ENCODE peak calls at places on chromosomes 3 and 15, in six cellular contexts. P, X, N, R, Z and O are unnamed samples. For H3K4me1, the result is how much of the 10 kb centered on the place peaks cover.

GRCh38 chr3:123383101-123384053 is 65.5 kb downstream of the ADCY5 start:
- DNase-seq in P (no peak), X (peak), N (no peak), R (peak), Z (no peak), O (no peak)

GRCh38 chr3:56118968-56119367 is 349.3 kb downstream of the ERC2 start:
- DNase-seq in P (no peak), X (no peak), N (no peak), R (no peak), Z (no peak), O (no peak)

GRCh38 chr3:48301020-48301813 is 32.2 kb downstream of the SPINK8 start:
- DNase-seq in P (peak), X (peak), N (peak), R (peak), Z (peak), O (peak)

GRCh38 chr3:55626284-55626675 is 139.2 kb upstream of the WNT5A start:
- DNase-seq in P (no peak), X (no peak), N (no peak), R (no peak), Z (no peak), O (no peak)

GRCh38 chr15:57196865-57197264 is 179.4 kb upstream of the CGNL1 start:
- DNase-seq in P (no peak), X (no peak), N (no peak), R (no peak), Z (no peak), O (no peak)

GRCh38 chr3:185995352-185995751 is 57.5 kb upstream of the TRA2B start:
- DNase-seq in P (no peak), X (no peak), N (peak), R (no peak), Z (no peak), O (no peak)

GRCh38 chr15:36798366-36798765 is 218.9 kb downstream of the CDIN1 start:
- DNase-seq in P (no peak), X (no peak), N (no peak), R (no peak), Z (no peak), O (no peak)

GRCh38 chr15:39624806-39625205 is 43.9 kb downstream of the THBS1 start:
- DNase-seq in P (no peak), X (peak), N (peak), R (peak), Z (peak), O (peak)

GRCh38 chr15:89164712-89165211 is 56.6 kb downstream of the RLBP1 start:
- DNase-seq in P (no peak), X (no peak), N (peak), R (no peak), Z (no peak), O (no peak)

GRCh38 chr3:114660124-114660523 is 366.3 kb downstream of the TIGIT start:
- DNase-seq in P (no peak), X (peak), N (no peak), R (peak), Z (peak), O (no peak)

GRCh38 chr15:101371081-101371480 is 76.0 kb upstream of the SNRPA1 start:
- DNase-seq in P (no peak), X (no peak), N (no peak), R (no peak), Z (no peak), O (no peak)

GRCh38 chr3:127407026-127407939 is 119.4 kb upstream of the PRR20G start:
- DNase-seq in P (no peak), X (peak), N (no peak), R (peak), Z (no peak), O (peak)

GRCh38 chr15:29128671-29129070 is 141.0 kb downstream of the NSMCE3 start:
- DNase-seq in P (no peak), X (no peak), N (no peak), R (no peak), Z (no peak), O (peak)

GRCh38 chr3:153038779-153039178 is 123.2 kb upstream of the RAP2B start:
- DNase-seq in P (no peak), X (no peak), N (no peak), R (no peak), Z (no peak), O (no peak)

GRCh38 chr3:56087460-56087859 is 380.8 kb downstream of the ERC2 start:
- DNase-seq in P (no peak), X (no peak), N (no peak), R (no peak), Z (no peak), O (no peak)

GRCh38 chr15:63752075-63752684 is 81.6 kb downstream of the HERC1 start:
- DNase-seq in P (peak), X (no peak), N (peak), R (no peak), Z (peak), O (no peak)

GRCh38 chr3:8458235-8458634 is 43.4 kb upstream of the LMCD1 start:
- DNase-seq in P (no peak), X (no peak), N (no peak), R (no peak), Z (no peak), O (no peak)

GRCh38 chr15:27743078-27743477 is 356.0 kb downstream of the OCA2 start:
- DNase-seq in P (no peak), X (no peak), N (no peak), R (no peak), Z (no peak), O (no peak)

GRCh38 chr3:38157562-38157961 is 7.8 kb upstream of the OXSR1 start:
- DNase-seq in P (no peak), X (no peak), N (no peak), R (no peak), Z (peak), O (no peak)

GRCh38 chr15:65409284-65409631 is 13.5 kb downstream of the IGDCC4 start:
- DNase-seq in P (no peak), X (no peak), N (no peak), R (no peak), Z (no peak), O (no peak)

GRCh38 chr3:116966649-116967048 is 257.1 kb downstream of the TUSC7 start:
- DNase-seq in P (no peak), X (no peak), N (no peak), R (no peak), Z (no peak), O (no peak)

GRCh38 chr3:123750659-123751420 is 133.3 kb downstream of the MYLK start:
- DNase-seq in P (peak), X (no peak), N (no peak), R (no peak), Z (no peak), O (no peak)

GRCh38 chr15:38029741-38030140 is 95.3 kb downstream of the TMCO5A start:
- DNase-seq in P (no peak), X (no peak), N (no peak), R (no peak), Z (no peak), O (no peak)

GRCh38 chr15:36791849-36792618 is 212.6 kb downstream of the CDIN1 start:
- DNase-seq in P (no peak), X (peak), N (no peak), R (no peak), Z (no peak), O (no peak)

GRCh38 chr3:44042772-44043171 is 198.9 kb upstream of the TOPAZ1 start:
- DNase-seq in P (no peak), X (no peak), N (no peak), R (no peak), Z (no peak), O (no peak)

GRCh38 chr3:169966951-169967915 is 626 bp downstream of the SEC62 start:
- DNase-seq in P (no peak), X (peak), N (peak), R (no peak), Z (peak), O (no peak)
- TF ChIP-seq POLR2A in P (no peak), X (no peak), N (no peak), R (no peak), Z (no peak), O (no peak)

GRCh38 chr3:147589016-147589415 is 179.9 kb downstream of the ZIC1 start:
- DNase-seq in P (no peak), X (no peak), N (no peak), R (no peak), Z (no peak), O (no peak)
- H3K4me1 ChIP-seq in P (under half), X (under half), N (under half), R (under half), Z (under half), O (under half)

GRCh38 chr3:129575987-129576364 is 30.5 kb downstream of the PLXND1 start:
- DNase-seq in P (no peak), X (no peak), N (no peak), R (no peak), Z (no peak), O (no peak)
- TF ChIP-seq POLR2A in P (no peak), X (no peak), N (no peak), R (no peak), Z (no peak), O (no peak)

GRCh38 chr3:16476636-16477035 is 36.9 kb downstream of the RFTN1 start:
- DNase-seq in P (no peak), X (no peak), N (no peak), R (no peak), Z (no peak), O (no peak)

GRCh38 chr3:16474920-16475319 is 38.6 kb downstream of the RFTN1 start:
- DNase-seq in P (no peak), X (no peak), N (no peak), R (no peak), Z (no peak), O (no peak)

GRCh38 chr3:16475766-16476165 is 37.7 kb downstream of the RFTN1 start:
- DNase-seq in P (no peak), X (no peak), N (no peak), R (no peak), Z (no peak), O (no peak)

GRCh38 chr3:16472593-16472992 is 40.9 kb downstream of the RFTN1 start:
- DNase-seq in P (no peak), X (no peak), N (no peak), R (no peak), Z (no peak), O (no peak)

DNA sequence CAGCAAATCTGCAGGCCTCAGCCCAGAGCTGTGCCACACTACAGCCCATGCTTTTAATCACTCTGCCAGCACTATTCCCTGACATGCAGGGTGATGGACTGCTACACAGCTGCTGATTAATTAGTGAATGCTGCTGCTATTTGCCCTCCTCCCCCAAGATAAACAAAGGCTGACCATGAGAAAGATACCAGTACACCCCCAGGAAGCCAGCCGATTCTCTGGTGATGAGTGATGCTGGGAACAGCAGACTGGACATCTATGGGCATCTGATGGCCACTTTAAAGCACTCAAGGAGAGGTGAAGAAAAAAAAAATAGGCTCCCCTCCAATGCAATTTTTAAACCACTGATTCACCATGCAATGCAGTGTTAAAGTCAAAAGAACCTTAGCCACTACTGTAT is 39.2 kb downstream of the RFTN1 start:
- DNase-seq in P (no peak), X (no peak), N (no peak), R (no peak), Z (no peak), O (no peak)
- H3K4me1 ChIP-seq in P (under half), X (under half), N (under half), R (under half), Z (under half), O (under half)

GRCh38 chr3:108089544-108089943 is 1.3 kb downstream of the CD47 start:
- DNase-seq in P (no peak), X (no peak), N (no peak), R (no peak), Z (no peak), O (no peak)

GRCh38 chr3:108090066-108090700 is 648 bp downstream of the CD47 start:
- DNase-seq in P (no peak), X (no peak), N (peak), R (no peak), Z (no peak), O (no peak)

GRCh38 chr3:108092556-108092955 is 1.7 kb upstream of the CD47 start:
- DNase-seq in P (no peak), X (no peak), N (no peak), R (no peak), Z (no peak), O (no peak)

GRCh38 chr3:108091498-108092259 is 848 bp upstream of the CD47 start:
- DNase-seq in P (no peak), X (peak), N (no peak), R (peak), Z (peak), O (no peak)

DNA sequence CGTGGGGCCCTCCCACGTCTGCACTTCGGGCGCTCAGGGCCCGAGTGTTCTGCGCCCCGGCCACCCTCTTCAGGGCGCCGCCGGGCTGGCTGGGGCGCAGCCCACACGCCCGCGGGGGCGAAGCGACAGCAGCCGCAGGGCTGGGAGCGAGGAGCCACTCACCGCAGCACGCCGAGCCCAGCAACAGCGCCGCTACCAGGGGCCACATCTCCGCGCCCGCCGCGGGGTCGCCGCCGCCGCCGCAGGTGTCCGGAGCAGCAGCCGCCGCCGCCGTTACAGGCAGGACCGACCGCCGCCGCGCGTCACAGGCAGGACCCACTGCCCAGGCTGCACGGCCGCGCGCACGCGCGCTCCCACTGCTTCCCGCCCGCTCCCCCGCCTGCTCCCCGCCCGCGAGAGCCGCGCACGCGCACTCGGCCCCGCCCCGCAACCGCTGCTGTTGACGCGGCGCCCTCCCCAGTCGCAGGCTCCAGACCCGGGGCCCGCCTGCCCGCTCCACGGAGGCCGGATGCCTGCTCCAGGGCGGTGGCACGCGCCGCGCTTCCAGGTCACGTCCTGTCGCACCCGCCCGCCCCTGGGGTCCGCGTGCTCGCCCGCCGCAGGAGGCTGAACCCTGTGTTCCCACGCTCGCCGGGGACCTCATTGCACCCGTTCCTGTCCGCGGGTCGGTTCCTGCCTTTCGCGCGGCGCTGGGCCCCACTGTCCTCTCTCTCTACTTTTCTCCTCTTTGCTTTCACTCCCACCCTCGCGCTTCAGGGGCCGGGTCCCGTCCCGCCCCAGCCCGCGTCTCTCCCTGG is at the start of gene CD47:
- DNase-seq in P (peak), X (peak), N (peak), R (peak), Z (peak), O (peak)
- TF ChIP-seq POLR2A in P (peak), X (peak), N (peak), R (peak), Z (peak), O (no peak)

DNA sequence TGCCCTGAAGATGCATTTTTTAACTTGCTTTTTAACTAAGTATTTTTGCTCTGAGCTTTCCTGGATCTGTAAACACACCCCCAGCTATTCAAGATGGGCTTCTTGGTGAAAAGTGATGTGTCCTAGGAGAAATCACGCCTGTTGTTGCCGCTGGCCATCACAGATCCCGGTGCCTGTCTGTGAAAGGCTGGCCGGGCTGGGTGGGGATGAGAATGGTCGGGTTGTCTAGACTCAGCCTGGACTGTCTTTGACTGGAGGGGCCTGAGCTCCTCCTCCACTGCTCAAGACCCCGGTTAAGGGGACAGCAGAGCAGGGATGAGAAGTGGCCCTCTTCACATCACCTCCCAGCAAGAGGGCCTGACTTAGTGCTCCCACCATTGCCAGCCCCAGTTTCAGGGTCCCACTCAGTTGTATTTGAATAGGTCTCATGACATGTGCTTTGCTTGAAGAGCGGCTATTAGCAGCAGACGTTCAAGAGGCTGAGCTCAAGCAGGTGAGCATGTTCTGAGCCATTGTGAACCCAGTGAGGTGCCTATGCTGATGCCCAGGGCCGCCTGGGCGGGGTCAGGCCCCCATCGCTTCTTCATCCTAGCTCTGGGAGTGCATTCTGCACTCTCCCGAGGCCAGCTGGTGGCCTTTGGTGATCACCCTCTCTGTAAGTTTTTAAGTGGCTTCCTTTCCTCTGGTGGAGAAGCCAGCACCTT is 79.9 kb downstream of the IGF1R start:
- DNase-seq in P (no peak), X (no peak), N (no peak), R (no peak), Z (peak), O (no peak)
- H3K4me1 ChIP-seq in P (under half), X (half or more), N (under half), R (under half), Z (under half), O (under half)

DNA sequence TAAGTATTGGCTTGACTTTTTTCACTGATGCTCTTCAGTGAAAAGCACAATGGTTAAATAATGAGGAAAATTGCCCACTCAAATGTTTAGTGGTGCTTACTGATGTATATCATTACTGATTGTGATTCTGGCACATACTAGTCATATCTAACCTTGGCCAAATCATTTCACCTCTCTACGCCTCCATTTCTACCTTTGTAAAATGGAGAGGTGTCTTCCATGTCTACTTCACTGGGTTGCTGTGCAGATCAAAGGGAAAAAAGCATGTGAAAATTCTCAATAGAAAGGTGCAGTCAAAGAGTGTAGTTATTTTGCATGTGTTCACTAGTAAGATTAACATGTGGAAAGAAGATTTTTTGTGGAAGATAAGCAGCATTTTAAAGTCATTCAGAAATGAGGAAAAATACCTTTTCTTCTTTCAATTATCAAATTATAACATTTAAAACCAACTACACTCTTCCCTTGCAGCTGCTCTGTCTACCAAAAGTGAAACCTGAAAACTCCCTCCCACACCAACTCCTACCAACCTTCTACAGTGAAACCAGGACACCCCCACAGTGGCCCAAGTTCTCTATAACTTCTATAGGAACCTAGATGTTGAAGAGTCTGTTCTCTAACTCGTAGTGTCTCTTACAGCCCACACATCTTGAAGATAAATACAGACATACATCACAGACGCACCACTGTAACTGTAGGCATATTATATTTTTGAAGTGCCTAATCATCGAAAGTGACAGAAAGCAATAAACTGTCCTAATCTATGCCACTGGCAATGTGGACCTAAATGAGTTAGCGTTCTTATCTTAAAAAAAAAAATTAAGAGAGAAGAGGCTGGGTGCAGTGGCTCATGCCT is 1.4 kb downstream of the CD200R1 start:
- DNase-seq in P (no peak), X (no peak), N (no peak), R (no peak), Z (no peak), O (no peak)
- TF ChIP-seq POLR2A in P (no peak), X (no peak), N (no peak), R (no peak), Z (no peak), O (no peak)